ENCODE peak calls at places on chromosomes 16 and 17, in eight cellular contexts. N is amniotic stem cell; M is right atrium auricular region; P is activated effector memory CD4-positive, alpha-beta T cell treated with anti-CD3 and anti-CD28 coated beads, Interleukin-2, amount 50 U/mL, for 16 hours; K is EH; O is T-helper 2 cell; Q is RWPE1; V is cerebellum. B is an unnamed sample.

GRCh38 chr16:85229869-85230416 is 117.7 kb upstream of the CIBAR2 start:
- DNase-seq in K (no peak), N (no peak), Q (no peak), M (no peak), V (no peak), O (no peak), P (no peak), B (no peak)

GRCh38 chr16:67395458-67396158 is 2.3 kb upstream of the TPPP3 start:
- DNase-seq in K (peak), V (no peak), Q (no peak), M (no peak), O (no peak), P (no peak), N (no peak), B (peak)

GRCh38 chr16:87016636-87017035 is 300.6 kb downstream of the C16orf95 start:
- DNase-seq in V (no peak), P (no peak), N (no peak), O (no peak), M (no peak), K (no peak), Q (no peak), B (no peak)

GRCh38 chr16:71369494-71369893 is 11.0 kb downstream of the CALB2 start:
- DNase-seq in V (no peak), O (no peak), Q (no peak), P (no peak), N (no peak), K (no peak), M (no peak), B (no peak)

GRCh38 chr16:74577882-74578366 is 29.0 kb downstream of the GLG1 start:
- DNase-seq in N (peak), K (peak), M (no peak), O (no peak), V (no peak), P (no peak), Q (peak), B (no peak)

GRCh38 chr16:87691686-87692079 is 74.1 kb downstream of the KLHDC4 start:
- DNase-seq in K (peak), V (no peak), Q (no peak), M (no peak), N (no peak), O (no peak), P (no peak), B (no peak)

GRCh38 chr16:24748242-24748641 is 18.8 kb downstream of the TNRC6A start:
- DNase-seq in N (peak), Q (peak), K (peak), M (peak), V (peak), P (no peak), O (no peak), B (no peak)

GRCh38 chr17:63946440-63947363 is 14.6 kb upstream of the CD79B start:
- DNase-seq in P (peak), K (peak), O (no peak), Q (peak), N (no peak), M (no peak), V (peak), B (no peak)

GRCh38 chr16:89801800-89802199 is 14.6 kb downstream of the FANCA start:
- DNase-seq in N (no peak), O (no peak), P (no peak), M (no peak), V (no peak), K (peak), Q (no peak), B (no peak)

GRCh38 chr17:59357219-59357699 is 25.8 kb downstream of the YPEL2 start:
- DNase-seq in N (no peak), Q (no peak), O (no peak), V (no peak), K (peak), P (no peak), M (no peak), B (no peak)

GRCh38 chr17:41486809-41487530 is 2.7 kb downstream of the KRT36 start:
- DNase-seq in V (no peak), M (no peak), Q (no peak), P (peak), N (no peak), K (no peak), O (no peak), B (no peak)

GRCh38 chr16:4755687-4756086 is 11.3 kb downstream of the ZNF500 start:
- DNase-seq in N (no peak), P (no peak), V (no peak), O (no peak), Q (no peak), M (no peak), K (no peak), B (no peak)